ENCODE peak calls at places on chromosomes 6 and 20, in eight cellular contexts. U, G, X, O, J, N, M and C are unnamed samples.

GRCh38 chr6:31826793-31827285 is 699 bp upstream of the HSPA1B start:
- DNase-seq in U (peak; percentile 95), G (peak; percentile 80), X (no peak), O (peak; percentile 22), J (peak; percentile 89), N (peak; percentile 62), M (peak; percentile 92), C (peak; percentile 64)

GRCh38 chr6:2578729-2579128 is 172.0 kb downstream of the MYLK4 start:
- DNase-seq in U (no peak), G (no peak), X (no peak), O (no peak), J (no peak), N (no peak), M (peak; percentile 61), C (no peak)

GRCh38 chr20:41175727-41176330 is 38.5 kb downstream of the PLCG1 start:
- DNase-seq in U (no peak), G (no peak), X (no peak), O (no peak), J (peak; percentile 4), N (no peak), M (no peak), C (no peak)

GRCh38 chr6:22145823-22146379 is 150.9 kb downstream of the PRL start:
- DNase-seq in U (peak; percentile 1), G (peak; percentile 12), X (no peak), O (peak; percentile 10), J (peak; percentile 27), N (peak; percentile 24), M (peak; percentile 65), C (no peak)

GRCh38 chr6:82364087-82365010 is 732 bp downstream of the TPBG start:
- DNase-seq in U (peak; percentile 87), G (peak; percentile 74), X (no peak), O (peak; percentile 58), J (peak; percentile 58), N (peak; percentile 65), M (peak; percentile 69), C (peak; percentile 46)

GRCh38 chr20:19073584-19074198 is 138.8 kb upstream of the SLC24A3 start:
- DNase-seq in U (peak; percentile 29), G (no peak), X (no peak), O (no peak), J (no peak), N (peak; percentile 57), M (no peak), C (no peak)

GRCh38 chr6:96743496-96743895 is 93.8 kb downstream of the GPR63 start:
- DNase-seq in U (no peak), G (no peak), X (no peak), O (no peak), J (no peak), N (no peak), M (no peak), C (no peak)

GRCh38 chr20:34825530-34826362 is at the start of gene NCOA6:
- DNase-seq in U (peak; percentile 78), G (peak; percentile 75), X (peak; percentile 86), O (peak; percentile 75), J (peak; percentile 92), N (peak; percentile 52), M (peak; percentile 86), C (peak; percentile 93)

GRCh38 chr6:84773431-84774173 is 9.2 kb upstream of the TBX18 start:
- DNase-seq in U (no peak), G (no peak), X (no peak), O (peak; percentile 45), J (no peak), N (peak; percentile 65), M (peak; percentile 73), C (no peak)

GRCh38 chr6:36649086-36649485 is 29.4 kb upstream of the CDKN1A start:
- DNase-seq in U (no peak), G (no peak), X (no peak), O (no peak), J (no peak), N (no peak), M (no peak), C (no peak)

GRCh38 chr6:40436685-40437604 is 150.2 kb downstream of the LRFN2 start:
- DNase-seq in U (peak; percentile 42), G (no peak), X (no peak), O (no peak), J (no peak), N (no peak), M (no peak), C (no peak)

GRCh38 chr20:61933481-61933950 is 132.2 kb downstream of the TAF4 start:
- DNase-seq in U (no peak), G (no peak), X (no peak), O (no peak), J (no peak), N (peak; percentile 8), M (no peak), C (no peak)

GRCh38 chr20:63177134-63177784 is 38.7 kb downstream of the YTHDF1 start:
- DNase-seq in U (no peak), G (no peak), X (no peak), O (no peak), J (no peak), N (peak; percentile 67), M (no peak), C (no peak)

GRCh38 chr6:96391776-96392175 is 129.8 kb upstream of the UFL1 start:
- DNase-seq in U (no peak), G (no peak), X (no peak), O (peak; percentile 45), J (no peak), N (peak; percentile 74), M (no peak), C (no peak)

GRCh38 chr6:111013144-111013905 is 31.5 kb downstream of the RPF2 start:
- DNase-seq in U (no peak), G (no peak), X (no peak), O (no peak), J (no peak), N (no peak), M (peak; percentile 20), C (no peak)

GRCh38 chr6:3393796-3394195 is 63.1 kb downstream of the SLC22A23 start:
- DNase-seq in U (no peak), G (no peak), X (no peak), O (no peak), J (no peak), N (no peak), M (no peak), C (no peak)

GRCh38 chr20:20664795-20665194 is 47.6 kb downstream of the RALGAPA2 start:
- DNase-seq in U (peak; percentile 51), G (no peak), X (no peak), O (peak; percentile 9), J (peak; percentile 18), N (no peak), M (peak; percentile 49), C (peak; percentile 23)

GRCh38 chr6:29992792-29993191 is 50.5 kb downstream of the HLA-A start:
- DNase-seq in U (peak; percentile 51), G (peak; percentile 68), X (no peak), O (no peak), J (no peak), N (no peak), M (no peak), C (no peak)

GRCh38 chr6:163861627-163862026 is 447.1 kb downstream of the QKI start:
- DNase-seq in U (no peak), G (no peak), X (no peak), O (no peak), J (no peak), N (no peak), M (no peak), C (no peak)

GRCh38 chr6:147544420-147544819 is 35.9 kb downstream of the SAMD5 start:
- DNase-seq in U (no peak), G (no peak), X (no peak), O (no peak), J (no peak), N (no peak), M (no peak), C (no peak)

GRCh38 chr6:38192011-38192410 is 372.5 kb downstream of the ZFAND3 start:
- DNase-seq in U (no peak), G (no peak), X (no peak), O (no peak), J (no peak), N (no peak), M (no peak), C (no peak)

GRCh38 chr6:44976677-44977405 is 351.3 kb upstream of the RUNX2 start:
- DNase-seq in U (no peak), G (no peak), X (no peak), O (no peak), J (no peak), N (no peak), M (peak; percentile 9), C (no peak)

GRCh38 chr6:138297761-138298298 is 79.5 kb upstream of the PBOV1 start:
- DNase-seq in U (peak; percentile 45), G (peak; percentile 39), X (no peak), O (no peak), J (no peak), N (no peak), M (peak; percentile 18), C (no peak)

GRCh38 chr20:34185766-34186620 is 55.2 kb upstream of the ASIP start:
- DNase-seq in U (no peak), G (peak; percentile 67), X (no peak), O (no peak), J (no peak), N (no peak), M (no peak), C (no peak)

GRCh38 chr6:144957236-144957937 is 672.3 kb downstream of the UTRN start:
- DNase-seq in U (no peak), G (peak; percentile 21), X (no peak), O (no peak), J (no peak), N (no peak), M (no peak), C (no peak)

DNA sequence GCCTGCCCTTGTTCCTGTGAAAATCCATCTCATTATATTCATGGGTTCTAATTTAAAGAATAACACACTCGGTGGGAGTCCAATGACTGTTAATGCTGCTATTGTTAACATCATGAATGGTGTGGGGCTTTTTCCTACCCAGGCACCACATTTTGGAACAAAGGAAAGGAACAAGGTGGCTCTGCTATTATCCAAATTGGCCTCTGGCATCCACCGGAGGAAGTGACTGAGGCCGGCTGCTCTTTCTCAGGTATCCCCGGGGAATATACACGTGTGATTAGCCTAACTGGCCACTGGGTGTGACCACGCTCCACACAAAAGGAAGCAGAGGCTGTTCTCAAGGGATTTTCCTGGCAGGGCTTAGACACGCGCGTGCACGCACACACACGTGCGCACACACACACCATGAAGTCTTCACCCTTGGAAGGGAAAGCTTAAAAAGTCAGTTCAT is 601.2 kb upstream of the ARID1B start:
- DNase-seq in U (peak; percentile 21), G (no peak), X (no peak), O (peak; percentile 24), J (peak; percentile 78), N (peak; percentile 59), M (no peak), C (no peak)
- TF ChIP-seq CTCF in U (peak; percentile 13), G (no peak), X (no peak), O (peak; percentile 20), J (peak; percentile 42), N (no peak), M (no peak), C (no peak)

GRCh38 chr6:119612176-119612870 is 262.8 kb upstream of the MAN1A1 start:
- DNase-seq in U (no peak), G (no peak), X (no peak), O (no peak), J (no peak), N (no peak), M (peak; percentile 30), C (no peak)
- TF ChIP-seq CTCF in U (no peak), G (no peak), X (no peak), O (no peak), J (no peak), N (no peak), M (no peak), C (no peak)

GRCh38 chr6:28940859-28941680 is 17.3 kb upstream of the TRIM27 start:
- DNase-seq in U (peak; percentile 90), G (peak; percentile 71), X (peak; percentile 49), O (peak; percentile 77), J (peak; percentile 79), N (peak; percentile 75), M (peak; percentile 91), C (peak; percentile 47)
- TF ChIP-seq CTCF in U (no peak), G (no peak), X (no peak), O (no peak), J (no peak), N (no peak), M (no peak), C (no peak)

GRCh38 chr6:15623282-15624116 is 39.3 kb downstream of the DTNBP1 start:
- DNase-seq in U (peak; percentile 37), G (no peak), X (no peak), O (no peak), J (no peak), N (no peak), M (peak; percentile 57), C (no peak)
- TF ChIP-seq CTCF in U (peak; percentile 40), G (no peak), X (peak; percentile 68), O (peak; percentile 89), J (peak; percentile 80), N (peak; percentile 55), M (peak; percentile 35), C (no peak)